ENCODE peak calls at places on chromosomes 3 and 15, in eight cellular contexts. J is IMR-90; H is CD8-positive, alpha-beta memory T cell; W is CD4-positive, alpha-beta memory T cell; G is heart left ventricle; I is ovary; T is aorta; Y is testis. Q is an unnamed sample.
A peak's percentile ranks its signal among the peaks of the same experiment; 100 is the strongest.

GRCh38 chr3:123330441-123330991 is 118.4 kb downstream of the ADCY5 start:
- DNase-seq in J (no peak), H (no peak), W (no peak), G (peak; percentile 63), I (peak; percentile 61), T (peak; percentile 80), Y (peak; percentile 46), Q (no peak)

GRCh38 chr3:178968996-178969700 is 102.5 kb downstream of the ZMAT3 start:
- DNase-seq in J (no peak), H (no peak), W (no peak), G (no peak), I (no peak), T (no peak), Y (no peak), Q (peak; percentile 65)

GRCh38 chr15:89455535-89455934 is 40.8 kb downstream of the RHCG start:
- DNase-seq in J (no peak), H (no peak), W (no peak), G (no peak), I (no peak), T (no peak), Y (no peak), Q (no peak)

GRCh38 chr3:14275962-14276909 is 97.6 kb downstream of the LSM3 start:
- DNase-seq in J (no peak), H (no peak), W (no peak), G (no peak), I (no peak), T (no peak), Y (no peak), Q (no peak)

GRCh38 chr15:58568157-58568571 is 136.4 kb downstream of the LIPC start:
- DNase-seq in J (no peak), H (no peak), W (no peak), G (no peak), I (no peak), T (peak; percentile 66), Y (no peak), Q (peak; percentile 22)

GRCh38 chr3:151769175-151769574 is 35.4 kb downstream of the AADACL2 start:
- DNase-seq in J (no peak), H (no peak), W (no peak), G (no peak), I (no peak), T (no peak), Y (no peak), Q (no peak)

GRCh38 chr3:31297899-31298298 is 234.8 kb upstream of the STT3B start:
- DNase-seq in J (no peak), H (no peak), W (no peak), G (no peak), I (no peak), T (no peak), Y (no peak), Q (no peak)

GRCh38 chr15:68620721-68621528 is 42.1 kb downstream of the CORO2B start:
- DNase-seq in J (peak; percentile 98), H (no peak), W (no peak), G (peak; percentile 88), I (peak; percentile 88), T (peak; percentile 88), Y (peak; percentile 77), Q (no peak)

GRCh38 chr3:165946360-165946759 is 109.1 kb upstream of the BCHE start:
- DNase-seq in J (no peak), H (no peak), W (no peak), G (no peak), I (no peak), T (no peak), Y (no peak), Q (no peak)

GRCh38 chr3:150292891-150293290 is 115.2 kb upstream of the TSC22D2 start:
- DNase-seq in J (peak; percentile 92), H (no peak), W (no peak), G (no peak), I (no peak), T (no peak), Y (no peak), Q (no peak)

GRCh38 chr3:105367063-105367405 is 325 bp downstream of the ALCAM start:
- DNase-seq in J (no peak), H (peak; percentile 36), W (peak; percentile 72), G (peak; percentile 48), I (peak; percentile 52), T (peak; percentile 64), Y (peak; percentile 21), Q (peak; percentile 36)

GRCh38 chr3:177576754-177577153 is 379.5 kb upstream of the TBL1XR1 start:
- DNase-seq in J (no peak), H (no peak), W (no peak), G (no peak), I (no peak), T (no peak), Y (no peak), Q (no peak)

GRCh38 chr15:25243800-25244097 is 195.1 kb downstream of the UBE3A start:
- DNase-seq in J (no peak), H (no peak), W (no peak), G (peak; percentile 46), I (peak; percentile 3), T (peak; percentile 32), Y (no peak), Q (no peak)

GRCh38 chr3:194348354-194348753 is 2.8 kb downstream of the CPN2 start:
- DNase-seq in J (no peak), H (no peak), W (no peak), G (no peak), I (no peak), T (no peak), Y (no peak), Q (no peak)

GRCh38 chr3:109355625-109356441 is 18.5 kb upstream of the DPPA4 start:
- DNase-seq in J (no peak), H (no peak), W (no peak), G (no peak), I (no peak), T (no peak), Y (no peak), Q (no peak)
- H3K27ac ChIP-seq in J (no peak overlapping the region), H (no peak overlapping the region), W (no peak overlapping the region), G (no peak overlapping the region), I (no peak overlapping the region), T (no peak overlapping the region), Y (no peak overlapping the region), Q (no peak overlapping the region)

GRCh38 chr3:11389570-11390268 is 117.5 kb downstream of the ATG7 start:
- DNase-seq in J (peak; percentile 26), H (no peak), W (no peak), G (no peak), I (no peak), T (no peak), Y (no peak), Q (no peak)

GRCh38 chr3:11392689-11393114 is 120.5 kb downstream of the ATG7 start:
- DNase-seq in J (no peak), H (no peak), W (no peak), G (no peak), I (no peak), T (no peak), Y (no peak), Q (no peak)

GRCh38 chr3:11391930-11392688 is 119.9 kb downstream of the ATG7 start:
- DNase-seq in J (peak; percentile 59), H (no peak), W (no peak), G (no peak), I (no peak), T (no peak), Y (no peak), Q (no peak)

GRCh38 chr3:11390411-11391171 is 118.4 kb downstream of the ATG7 start:
- DNase-seq in J (peak; percentile 8), H (no peak), W (no peak), G (no peak), I (no peak), T (no peak), Y (no peak), Q (no peak)

DNA sequence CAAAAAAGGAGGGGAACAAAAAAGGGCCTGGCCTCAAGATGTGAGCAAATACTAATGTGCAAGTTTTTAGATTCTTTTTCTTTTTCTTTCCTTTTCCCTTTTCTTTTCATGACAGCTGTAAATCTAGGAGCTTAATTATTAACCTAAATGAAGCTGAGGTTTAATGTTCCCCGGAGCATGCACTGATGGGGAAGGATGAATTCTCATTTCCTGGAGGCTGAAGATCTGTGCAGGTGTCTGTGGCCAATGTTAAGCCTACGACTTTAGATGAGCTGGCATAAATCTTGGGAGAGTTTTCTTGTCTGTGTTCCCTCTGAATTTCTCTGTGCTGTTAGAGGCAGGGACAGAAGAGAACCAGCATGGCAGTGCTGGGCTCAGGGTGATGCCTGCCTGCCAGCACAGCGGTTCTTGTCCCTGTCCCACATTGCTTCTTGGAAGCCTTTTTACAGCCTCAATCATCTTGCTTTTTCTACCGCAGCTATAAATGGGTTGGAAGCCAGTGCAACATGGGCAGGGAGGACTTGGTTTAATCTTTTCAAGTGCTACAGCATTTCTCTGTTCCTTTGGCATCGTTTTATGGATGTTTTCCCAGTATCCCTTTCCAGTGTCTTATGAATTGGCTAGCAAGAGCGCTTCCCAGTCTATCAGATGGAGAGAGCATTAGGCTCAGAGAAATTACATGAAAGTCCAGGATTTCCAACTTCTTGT is 119.1 kb downstream of the ATG7 start:
- DNase-seq in J (no peak), H (no peak), W (no peak), G (no peak), I (no peak), T (no peak), Y (no peak), Q (no peak)
- H3K27ac ChIP-seq in J (no peak overlapping the region), H (no peak overlapping the region), W (no peak overlapping the region), G (peak overlapping the region; percentile 31), I (no peak overlapping the region), T (no peak overlapping the region), Y (no peak overlapping the region), Q (no peak overlapping the region)

GRCh38 chr3:131353016-131353877 is 28.3 kb upstream of the NUDT16 start:
- DNase-seq in J (no peak), H (no peak), W (no peak), G (no peak), I (no peak), T (no peak), Y (no peak), Q (peak; percentile 10)
- H3K27ac ChIP-seq in J (no peak overlapping the region), H (no peak overlapping the region), W (no peak overlapping the region), G (peak overlapping the region; percentile 37), I (no peak overlapping the region), T (no peak overlapping the region), Y (no peak overlapping the region), Q (peak overlapping the region; percentile 11)

DNA sequence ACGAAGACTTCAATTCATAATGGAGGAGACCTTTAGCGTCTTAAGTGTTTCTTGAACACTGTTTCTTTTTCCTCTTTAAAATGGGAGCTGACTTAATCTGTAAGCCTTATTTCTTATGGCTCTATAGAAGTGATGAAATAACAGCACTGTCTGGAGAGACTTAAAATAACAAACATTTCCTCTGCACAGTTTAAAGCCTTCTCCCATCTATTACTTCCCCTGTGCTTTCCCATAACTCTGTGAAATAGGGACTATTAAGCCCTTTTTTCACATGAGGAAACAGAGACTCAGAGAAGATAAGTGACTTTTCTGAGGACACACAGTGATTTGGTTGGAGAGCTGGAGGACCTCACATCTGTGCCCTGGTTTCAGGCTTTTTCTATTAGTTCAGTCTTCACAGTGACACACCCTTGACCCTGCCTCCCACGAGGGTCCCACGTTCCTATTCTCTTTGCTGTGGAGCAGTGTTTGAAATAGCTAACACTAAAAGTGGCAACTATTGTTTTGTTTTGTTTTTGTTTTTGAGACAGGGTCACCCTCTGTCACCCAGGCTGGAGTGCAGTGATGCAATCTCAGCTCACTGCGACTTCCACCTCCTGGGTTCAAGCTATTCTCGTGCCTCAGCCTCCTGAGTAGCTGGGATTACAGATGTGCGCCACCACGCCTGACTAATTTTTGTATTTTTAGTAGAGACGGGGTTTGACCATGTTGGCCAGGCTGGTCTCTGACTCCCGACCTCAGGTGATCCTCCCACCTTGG is 82.9 kb downstream of the ST6GAL1 start:
- DNase-seq in J (peak; percentile 74), H (no peak), W (no peak), G (no peak), I (no peak), T (no peak), Y (no peak), Q (no peak)
- H3K27ac ChIP-seq in J (peak overlapping the region; percentile 1), H (no peak overlapping the region), W (peak overlapping the region; percentile 41), G (peak overlapping the region; percentile 41), I (no peak overlapping the region), T (peak overlapping the region; percentile 68), Y (no peak overlapping the region), Q (no peak overlapping the region)

Q was measured in MM.1S.